ENCODE peak calls at places on chromosomes 1 and 21, in four cellular contexts. F is MM.1S; W is CD8-positive, alpha-beta T cell; V is neural progenitor cell. L is an unnamed sample.

GRCh38 chr21:39079617-39080016 is 103.6 kb downstream of the PSMG1 start:
- DNase-seq in W (no peak), F (no peak), V (no peak), L (no peak)

GRCh38 chr1:40032240-40032891 is 8.2 kb upstream of the CAP1 start:
- DNase-seq in W (peak), F (peak), V (peak), L (peak)

GRCh38 chr21:45032977-45033705 is 41.2 kb upstream of the ADARB1 start:
- DNase-seq in W (no peak), V (no peak), F (no peak), L (no peak)

GRCh38 chr1:15064217-15064929 is 89.2 kb upstream of the TMEM51 start:
- DNase-seq in F (no peak), W (no peak), V (no peak), L (no peak)

GRCh38 chr21:46099476-46099875 is 1.6 kb downstream of the COL6A2 start:
- DNase-seq in V (peak), F (no peak), W (no peak), L (no peak)

GRCh38 chr1:211420389-211420788 is 71.6 kb downstream of the RD3 start:
- DNase-seq in F (no peak), W (no peak), V (peak), L (no peak)

GRCh38 chr1:197224160-197224559 is 43.9 kb upstream of the CRB1 start:
- DNase-seq in W (no peak), F (no peak), V (no peak), L (no peak)

GRCh38 chr1:43382027-43382771 is 7.4 kb downstream of the MED8 start:
- DNase-seq in W (no peak), F (no peak), V (peak), L (no peak)

GRCh38 chr1:3283849-3284248 is 170.6 kb upstream of the ARHGEF16 start:
- DNase-seq in V (peak), F (no peak), W (no peak), L (no peak)

GRCh38 chr1:87155648-87156047 is 173.0 kb upstream of the LMO4 start:
- DNase-seq in V (no peak), F (no peak), W (no peak), L (no peak)

GRCh38 chr1:239317948-239318347 is 68.4 kb upstream of the CHRM3 start:
- DNase-seq in F (no peak), W (no peak), V (no peak), L (no peak)

GRCh38 chr1:61358770-61359455 is 276.6 kb downstream of the NFIA start:
- DNase-seq in F (no peak), V (no peak), W (no peak), L (no peak)

GRCh38 chr1:97647776-97648175 is 273.1 kb downstream of the DPYD start:
- DNase-seq in F (no peak), W (no peak), V (no peak), L (no peak)

GRCh38 chr1:200474633-200475032 is 64.8 kb upstream of the ZNF281 start:
- DNase-seq in V (no peak), W (no peak), F (no peak), L (no peak)

GRCh38 chr1:227886993-227887696 is 60.6 kb downstream of the WNT9A start:
- DNase-seq in V (peak), F (no peak), W (peak), L (no peak)

GRCh38 chr1:3004285-3005205 is 16.7 kb upstream of the ACTRT2 start:
- DNase-seq in F (no peak), V (no peak), W (no peak), L (no peak)

GRCh38 chr1:44775930-44776748 is 799 bp downstream of the RPS8 start:
- DNase-seq in W (peak), F (peak), V (no peak), L (peak)

GRCh38 chr1:235917267-235917811 is 50.6 kb upstream of the LYST start:
- DNase-seq in V (no peak), F (no peak), W (peak), L (no peak)

GRCh38 chr1:151530461-151530860 is 9.6 kb upstream of the TUFT1 start:
- DNase-seq in W (no peak), F (no peak), V (no peak), L (no peak)

GRCh38 chr1:204103121-204103741 is 30.3 kb downstream of the SOX13 start:
- DNase-seq in F (no peak), W (no peak), V (peak), L (no peak)

GRCh38 chr1:205069371-205070125 is 14.7 kb downstream of the TMEM81 start:
- DNase-seq in W (no peak), V (no peak), F (no peak), L (no peak)

GRCh38 chr1:186426118-186426517 is 34.8 kb downstream of the PDC start:
- DNase-seq in W (no peak), F (no peak), V (no peak), L (no peak)

GRCh38 chr1:6461538-6462411 is 4.2 kb downstream of the TNFRSF25 start:
- DNase-seq in F (no peak), W (no peak), V (no peak), L (no peak)

GRCh38 chr1:46021046-46021822 is 111.2 kb downstream of the PIK3R3 start:
- DNase-seq in W (no peak), F (no peak), V (no peak), L (no peak)

GRCh38 chr21:38853421-38853919 is 47.7 kb downstream of the ETS2 start:
- DNase-seq in F (no peak), W (no peak), V (no peak), L (peak)

DNA sequence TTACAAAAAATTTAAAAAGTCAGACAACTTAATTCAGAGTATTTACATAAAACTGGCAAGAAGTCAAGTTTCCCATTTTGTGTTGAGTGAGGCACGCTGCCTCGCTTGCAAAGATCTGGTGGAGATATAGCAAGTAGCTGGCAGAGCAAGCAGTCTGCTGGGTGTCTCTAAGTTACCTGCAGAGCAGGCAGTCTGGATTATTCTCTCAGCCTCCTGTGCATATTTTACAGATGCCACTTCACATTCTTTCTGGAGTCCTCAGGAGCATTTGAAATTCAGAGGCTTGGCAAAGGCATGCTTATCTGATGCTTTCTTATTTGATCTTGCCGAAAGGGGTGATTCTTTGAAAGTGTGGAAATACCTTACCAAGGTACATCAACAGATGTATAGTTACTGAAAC is 640.4 kb upstream of the ADGRL4 start:
- DNase-seq in F (no peak), V (no peak), W (no peak), L (no peak)
- TF ChIP-seq CTCF in F (no peak), V (no peak), W (no peak), L (no peak)

GRCh38 chr21:36207577-36208320 is 51.1 kb downstream of the DOP1B start:
- DNase-seq in W (no peak), F (no peak), V (no peak), L (no peak)

GRCh38 chr21:36211660-36212512 is 55.3 kb downstream of the DOP1B start:
- DNase-seq in V (no peak), F (no peak), W (no peak), L (no peak)

GRCh38 chr21:36208326-36209013 is 51.8 kb downstream of the DOP1B start:
- DNase-seq in F (no peak), W (no peak), V (no peak), L (no peak)

GRCh38 chr21:36210779-36211659 is 54.4 kb downstream of the DOP1B start:
- DNase-seq in W (no peak), V (peak), F (no peak), L (no peak)

DNA sequence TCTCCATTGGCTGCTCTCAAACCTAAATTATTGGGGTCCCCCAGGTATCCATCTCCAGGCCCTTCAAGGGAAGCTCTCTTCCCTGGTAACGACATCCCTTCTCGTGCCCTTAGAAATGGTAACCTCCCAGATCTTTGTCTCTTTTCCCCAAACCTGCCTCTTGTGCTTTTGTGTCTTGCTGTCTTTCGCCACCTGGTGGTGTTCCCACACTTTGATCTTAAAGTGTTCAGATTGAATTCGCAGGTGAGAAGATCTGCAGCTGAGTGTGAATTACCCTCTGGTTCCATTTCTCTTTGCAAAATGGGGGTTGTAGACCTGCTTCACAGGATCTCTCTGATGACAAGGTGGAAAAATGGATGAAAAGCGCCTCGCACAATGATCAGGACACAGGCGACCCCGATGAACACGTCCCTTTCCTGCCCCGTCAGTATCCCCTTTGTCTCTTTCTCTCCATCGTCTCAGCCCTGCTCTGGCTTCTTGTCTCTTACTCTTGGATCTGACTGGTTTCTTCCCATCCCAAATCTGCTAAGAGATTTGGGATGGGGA is 53.1 kb downstream of the DOP1B start:
- DNase-seq in V (peak), W (peak), F (peak), L (peak)
- TF ChIP-seq CTCF in V (peak), W (peak), F (peak), L (peak)

GRCh38 chr1:232501856-232502255 is 128.1 kb downstream of the SIPA1L2 start:
- DNase-seq in W (no peak), V (no peak), F (no peak), L (no peak)
- TF ChIP-seq CTCF in W (no peak), V (no peak), F (no peak), L (no peak)

DNA sequence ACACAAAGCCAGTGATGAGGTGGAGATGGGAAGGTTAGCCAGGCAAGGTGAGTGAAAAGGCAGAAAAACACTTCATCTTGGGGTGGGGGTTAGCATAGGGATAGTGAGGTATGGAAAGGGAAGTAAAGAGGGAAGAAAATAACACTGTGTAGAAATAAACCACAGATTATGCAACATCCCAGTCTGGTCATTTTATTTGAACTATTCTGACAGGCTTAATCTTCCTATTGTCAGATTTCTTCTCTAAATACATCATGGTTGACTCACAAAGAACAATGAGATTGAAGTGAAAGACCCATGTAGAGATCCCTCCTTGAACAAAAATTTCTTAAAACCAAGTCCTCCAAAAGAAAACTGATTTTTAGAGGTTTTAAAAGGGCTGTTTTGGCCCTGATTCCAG is 640.3 kb downstream of the PTPRC start:
- DNase-seq in V (no peak), W (no peak), F (no peak), L (no peak)
- TF ChIP-seq CTCF in V (no peak), W (no peak), F (no peak), L (no peak)

DNA sequence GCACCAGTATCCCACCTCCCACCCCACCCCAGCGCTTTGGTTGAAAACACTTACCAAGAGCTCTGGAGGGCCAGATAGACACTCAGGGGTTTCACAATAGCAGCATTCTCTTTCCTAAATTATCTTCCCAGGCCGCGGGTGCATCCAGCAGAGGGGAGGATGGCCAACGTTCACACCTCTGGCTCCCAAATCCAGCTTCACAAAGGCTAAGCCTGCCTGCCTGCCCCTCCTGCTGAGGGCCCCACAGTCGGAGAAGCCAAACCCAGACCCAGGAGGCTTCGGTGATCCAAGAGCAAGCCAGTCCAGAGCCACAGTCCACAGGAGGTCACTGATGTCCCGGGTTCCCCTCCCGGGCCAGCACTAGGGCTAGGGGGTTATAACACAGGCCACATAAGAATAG is 231.9 kb downstream of the TRABD2B start:
- DNase-seq in F (no peak), W (no peak), V (peak), L (no peak)
- TF ChIP-seq CTCF in F (no peak), W (no peak), V (no peak), L (no peak)

GRCh38 chr1:93442276-93442675 is 5.6 kb upstream of the FNBP1L start:
- DNase-seq in V (no peak), F (no peak), W (no peak), L (no peak)
- TF ChIP-seq CTCF in V (no peak), F (no peak), W (no peak), L (no peak)

GRCh38 chr1:156727492-156727891 is 777 bp upstream of the METTL25B start:
- DNase-seq in W (no peak), F (no peak), V (no peak), L (no peak)

GRCh38 chr1:156721131-156721924 is 6.9 kb upstream of the METTL25B start:
- DNase-seq in V (no peak), F (no peak), W (no peak), L (no peak)

GRCh38 chr1:156727914-156728598 is at the start of gene METTL25B:
- DNase-seq in F (peak), W (peak), V (peak), L (peak)

GRCh38 chr1:156725683-156726280 is 2.5 kb upstream of the METTL25B start:
- DNase-seq in V (peak), W (peak), F (peak), L (peak)

DNA sequence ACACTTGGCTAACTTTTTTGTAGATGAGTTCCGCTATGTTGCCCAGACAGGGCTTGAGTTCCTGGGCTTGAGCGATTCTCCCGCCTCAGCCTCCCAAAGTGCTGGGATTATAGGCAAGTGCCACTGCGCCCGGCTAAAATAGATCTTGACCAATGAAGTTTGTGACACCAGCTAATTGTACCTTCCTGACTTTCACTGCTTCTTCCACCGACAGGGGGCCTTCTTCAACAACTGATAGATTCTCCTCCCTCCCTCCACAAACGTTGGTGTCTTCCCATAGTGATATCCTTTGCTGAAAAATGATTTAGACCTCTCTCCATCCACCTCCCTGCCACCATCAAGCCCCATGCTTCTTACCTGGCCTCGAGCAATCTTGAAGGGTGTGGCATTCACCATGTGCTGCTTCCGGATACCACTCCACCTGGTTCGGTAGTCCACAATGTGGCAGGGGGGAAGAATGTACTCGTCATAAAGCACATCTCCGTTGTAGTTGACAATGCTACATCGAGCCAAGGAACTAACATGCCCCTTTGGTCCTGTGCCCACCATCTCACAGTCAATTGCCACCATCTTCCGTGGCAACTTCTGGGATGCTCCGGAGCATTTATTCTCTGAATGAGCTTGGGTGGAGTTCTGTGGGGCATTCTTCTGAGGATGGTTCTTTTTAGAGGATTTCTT is 1.6 kb upstream of the METTL25B start:
- DNase-seq in F (peak), W (no peak), V (peak), L (peak)
- TF ChIP-seq CTCF in F (peak), W (peak), V (peak), L (peak)